ENCODE peak calls at places on chromosome 14, in seven cellular contexts. M is stomach; W is cardiac muscle cell; T is CD8-positive, alpha-beta T cell; V is CD8-positive, alpha-beta memory T cell; E is psoas muscle; I is HCT116. C is an unnamed sample. For H3K4me1, the result is how much of the 10 kb centered on the place peaks cover.

GRCh38 chr14:75438486-75439080 is 10.8 kb downstream of the JDP2 start:
- DNase-seq in M (no peak), W (no peak), T (no peak), V (no peak), E (no peak), I (no peak), C (no peak)

GRCh38 chr14:105168979-105169507 is 467 bp upstream of the JAG2 start:
- DNase-seq in M (no peak), W (peak), T (no peak), V (peak), E (no peak), I (no peak), C (no peak)

GRCh38 chr14:35400707-35401421 is 3.7 kb downstream of the NFKBIA start:
- DNase-seq in M (no peak), W (peak), T (no peak), V (peak), E (no peak), I (no peak), C (peak)

GRCh38 chr14:37587881-37588666 is 7.0 kb downstream of the FOXA1 start:
- DNase-seq in M (no peak), W (no peak), T (no peak), V (no peak), E (no peak), I (no peak), C (no peak)

GRCh38 chr14:104107101-104107581 is 21.6 kb downstream of the ASPG start:
- DNase-seq in M (peak), W (no peak), T (no peak), V (no peak), E (peak), I (no peak), C (no peak)

GRCh38 chr14:96624661-96625435 is 122.7 kb downstream of the PAPOLA start:
- DNase-seq in M (no peak), W (no peak), T (no peak), V (no peak), E (no peak), I (no peak), C (no peak)

GRCh38 chr14:58898655-58899316 is 261.0 kb downstream of the DACT1 start:
- DNase-seq in M (no peak), W (peak), T (no peak), V (no peak), E (no peak), I (no peak), C (no peak)

GRCh38 chr14:101077511-101078074 is 174.1 kb upstream of the RTL1 start:
- DNase-seq in M (peak), W (peak), T (peak), V (no peak), E (no peak), I (no peak), C (no peak)

GRCh38 chr14:93014038-93015023 is 91.4 kb downstream of the CHGA start:
- DNase-seq in M (no peak), W (no peak), T (no peak), V (no peak), E (no peak), I (no peak), C (no peak)

GRCh38 chr14:31261859-31262739 is 54.5 kb upstream of the HECTD1 start:
- DNase-seq in M (peak), W (peak), T (no peak), V (no peak), E (peak), I (no peak), C (no peak)

GRCh38 chr14:92687681-92688433 is 60.6 kb downstream of the LGMN start:
- DNase-seq in M (peak), W (peak), T (no peak), V (no peak), E (peak), I (no peak), C (no peak)

GRCh38 chr14:21923820-21924219 is 250.2 kb upstream of the OR4E1 start:
- DNase-seq in M (no peak), W (no peak), T (peak), V (no peak), E (no peak), I (no peak), C (no peak)

GRCh38 chr14:67663633-67664032 is 10.8 kb downstream of the VTI1B start:
- DNase-seq in M (no peak), W (no peak), T (no peak), V (no peak), E (no peak), I (no peak), C (no peak)

GRCh38 chr14:67666733-67667132 is 7.7 kb downstream of the VTI1B start:
- DNase-seq in M (no peak), W (no peak), T (no peak), V (no peak), E (no peak), I (no peak), C (no peak)

GRCh38 chr14:67668559-67668958 is 5.9 kb downstream of the VTI1B start:
- DNase-seq in M (no peak), W (no peak), T (no peak), V (no peak), E (no peak), I (no peak), C (no peak)

GRCh38 chr14:67665886-67666285 is 8.5 kb downstream of the VTI1B start:
- DNase-seq in M (no peak), W (peak), T (no peak), V (no peak), E (no peak), I (no peak), C (no peak)
- H3K4me1 ChIP-seq in M (half or more), W (under half), T (under half), V (under half), E (under half), I (under half), C (under half)

GRCh38 chr14:98923596-98923995 is 348.4 kb downstream of the BCL11B start:
- DNase-seq in M (no peak), W (no peak), T (no peak), V (no peak), E (no peak), I (no peak), C (no peak)
- H3K27ac ChIP-seq in M (no peak), W (no peak), T (no peak), V (no peak), E (no peak), I (no peak), C (no peak)

GRCh38 chr14:102316746-102317563 is 2.6 kb upstream of the ZNF839 start:
- DNase-seq in M (peak), W (peak), T (peak), V (peak), E (peak), I (peak), C (peak)
- H3K4me1 ChIP-seq in M (half or more), W (under half), T (under half), V (under half), E (under half), I (half or more), C (under half)

GRCh38 chr14:32329146-32329545 is at the start of gene AKAP6:
- DNase-seq in M (no peak), W (no peak), T (no peak), V (no peak), E (no peak), I (no peak), C (no peak)

GRCh38 chr14:32329690-32330290 is 692 bp downstream of the AKAP6 start:
- DNase-seq in M (no peak), W (no peak), T (no peak), V (no peak), E (no peak), I (no peak), C (no peak)

GRCh38 chr14:32330356-32331226 is 1.5 kb downstream of the AKAP6 start:
- DNase-seq in M (no peak), W (no peak), T (no peak), V (no peak), E (no peak), I (no peak), C (no peak)

GRCh38 chr14:32331227-32331597 is 2.1 kb downstream of the AKAP6 start:
- DNase-seq in M (no peak), W (no peak), T (no peak), V (no peak), E (no peak), I (no peak), C (no peak)

DNA sequence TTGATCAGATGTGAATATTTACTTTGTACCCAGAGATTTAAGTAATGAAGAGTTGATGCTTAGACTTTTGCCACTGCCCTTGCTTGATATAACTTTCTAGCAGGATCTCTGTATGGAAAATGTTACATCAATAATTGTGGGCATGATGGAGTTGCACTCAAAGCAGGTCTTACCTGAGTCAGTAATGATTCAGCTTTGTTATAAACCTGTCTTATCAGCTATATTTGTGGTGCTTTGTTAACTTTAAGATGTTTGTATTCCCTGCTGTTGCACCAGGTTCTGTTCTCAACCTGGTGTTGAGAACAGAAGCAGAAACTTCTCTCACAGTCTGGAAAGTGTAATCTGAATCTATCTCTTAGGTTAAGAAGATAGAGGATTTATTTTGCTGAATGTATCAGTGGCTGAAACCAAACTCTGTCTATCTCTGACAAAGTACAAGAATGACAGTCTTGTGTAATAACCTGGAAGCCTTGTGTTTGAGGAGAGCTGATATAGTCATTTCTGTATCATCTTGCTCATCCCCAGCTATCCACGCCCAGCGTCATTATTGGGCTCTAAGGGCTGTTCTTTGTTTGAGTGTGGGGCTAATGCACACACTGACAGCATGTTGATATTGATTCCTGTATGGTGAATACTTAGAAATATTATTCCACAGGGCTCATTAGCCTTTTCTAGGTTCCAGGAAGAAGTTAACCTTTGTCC is 3.5 kb downstream of the AKAP6 start:
- DNase-seq in M (no peak), W (no peak), T (no peak), V (no peak), E (no peak), I (no peak), C (no peak)
- H3K27ac ChIP-seq in M (no peak), W (no peak), T (no peak), V (no peak), E (no peak), I (no peak), C (no peak)

DNA sequence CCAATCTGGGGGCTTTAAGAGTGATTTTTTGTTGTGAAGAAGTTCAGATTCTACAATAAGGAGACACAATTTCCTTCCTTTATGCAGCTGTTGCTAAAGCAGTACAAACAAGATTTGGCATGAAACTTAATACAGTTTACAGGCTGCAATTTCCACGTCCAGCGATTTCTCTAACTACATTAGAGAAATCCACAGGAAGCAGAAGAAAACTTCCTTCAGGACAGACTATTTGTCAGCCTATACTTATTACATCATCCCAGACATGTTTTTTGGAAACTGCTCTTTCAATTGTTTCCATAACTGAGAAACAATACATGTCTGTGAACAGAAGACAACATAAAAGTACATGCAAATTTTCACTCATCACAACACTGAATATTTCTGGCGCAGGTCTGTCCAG is 204.3 kb downstream of the TTC7B start:
- DNase-seq in M (no peak), W (peak), T (no peak), V (no peak), E (no peak), I (no peak), C (no peak)
- H3K4me1 ChIP-seq in M (under half), W (under half), T (under half), V (under half), E (under half), I (under half), C (under half)

GRCh38 chr14:63854330-63854729 is 1.5 kb downstream of the SYNE2 start:
- DNase-seq in M (no peak), W (no peak), T (no peak), V (no peak), E (no peak), I (no peak), C (no peak)
- H3K27ac ChIP-seq in M (peak), W (no peak), T (peak), V (peak), E (peak), I (no peak), C (peak)